ENCODE peak calls at places on chromosomes 1 and 21, in ten cellular contexts. R is aorta, M is colonic mucosa, N is OCI-LY7, E is psoas muscle, S is thoracic aorta, V is hepatocyte, T is stomach, G is PC-3, C is cardiac muscle cell. U is an unnamed sample. For H3K4me1, the result is how much of the 10 kb centered on the place peaks cover.

GRCh38 chr1:212669102-212669501 is 30.5 kb downstream of the BATF3 start:
- DNase-seq in R (no peak), M (no peak), N (peak), E (no peak), S (no peak), V (no peak), T (no peak), G (peak), C (peak), U (no peak)

GRCh38 chr1:229268505-229268904 is 2.4 kb upstream of the RAB4A start:
- DNase-seq in R (no peak), M (no peak), N (no peak), E (no peak), S (no peak), V (no peak), T (no peak), G (no peak), C (no peak), U (no peak)

GRCh38 chr1:51937112-51937511 is 53.4 kb downstream of the RAB3B start:
- DNase-seq in R (no peak), M (no peak), N (no peak), E (no peak), S (no peak), V (no peak), T (no peak), G (no peak), C (no peak), U (no peak)

GRCh38 chr1:179021873-179022272 is 3.8 kb upstream of the FAM20B start:
- DNase-seq in R (peak), M (no peak), N (no peak), E (no peak), S (no peak), V (no peak), T (no peak), G (no peak), C (peak), U (no peak)

GRCh38 chr1:11067716-11068495 is 8.1 kb upstream of the SRM start:
- DNase-seq in R (no peak), M (no peak), N (no peak), E (no peak), S (no peak), V (no peak), T (no peak), G (no peak), C (no peak), U (no peak)

GRCh38 chr1:90068611-90069280 is 73.8 kb downstream of the ZNF326 start:
- DNase-seq in R (no peak), M (no peak), N (no peak), E (no peak), S (no peak), V (no peak), T (no peak), G (no peak), C (no peak), U (no peak)

GRCh38 chr1:53043271-53043670 is 18.7 kb upstream of the PODN start:
- DNase-seq in R (no peak), M (no peak), N (no peak), E (no peak), S (no peak), V (no peak), T (no peak), G (no peak), C (peak), U (no peak)

GRCh38 chr1:231610392-231610791 is 16.2 kb upstream of the DISC1 start:
- DNase-seq in R (no peak), M (no peak), N (no peak), E (no peak), S (no peak), V (no peak), T (no peak), G (no peak), C (no peak), U (no peak)

GRCh38 chr1:33000427-33001026 is 35.9 kb upstream of the RNF19B start:
- DNase-seq in R (no peak), M (no peak), N (no peak), E (no peak), S (no peak), V (no peak), T (no peak), G (no peak), C (no peak), U (no peak)

GRCh38 chr1:113109908-113110554 is 37.0 kb downstream of the LRIG2 start:
- DNase-seq in R (no peak), M (no peak), N (no peak), E (peak), S (no peak), V (peak), T (no peak), G (peak), C (peak), U (no peak)

GRCh38 chr1:197774691-197775281 is 494 bp downstream of the DENND1B start:
- DNase-seq in R (peak), M (peak), N (peak), E (peak), S (no peak), V (peak), T (peak), G (peak), C (peak), U (peak)

GRCh38 chr1:29786195-29786594 is 549.9 kb downstream of the PTPRU start:
- DNase-seq in R (no peak), M (peak), N (no peak), E (no peak), S (no peak), V (no peak), T (no peak), G (no peak), C (no peak), U (no peak)

GRCh38 chr1:201461193-201461657 is 7.8 kb downstream of the PHLDA3 start:
- DNase-seq in R (peak), M (no peak), N (no peak), E (peak), S (peak), V (peak), T (peak), G (peak), C (peak), U (no peak)

GRCh38 chr1:228368801-228369607 is 37.6 kb downstream of the TRIM11 start:
- DNase-seq in R (peak), M (no peak), N (no peak), E (peak), S (no peak), V (no peak), T (no peak), G (no peak), C (peak), U (no peak)

GRCh38 chr1:72197786-72198185 is 84.6 kb downstream of the NEGR1 start:
- DNase-seq in R (no peak), M (no peak), N (no peak), E (no peak), S (no peak), V (no peak), T (no peak), G (no peak), C (peak), U (no peak)

GRCh38 chr1:64834734-64835133 is 89.9 kb downstream of the RAVER2 start:
- DNase-seq in R (no peak), M (no peak), N (no peak), E (no peak), S (no peak), V (no peak), T (no peak), G (peak), C (peak), U (no peak)

GRCh38 chr1:207645632-207646081 is 724 bp downstream of the CR1L start:
- DNase-seq in R (no peak), M (no peak), N (no peak), E (no peak), S (no peak), V (no peak), T (no peak), G (no peak), C (no peak), U (no peak)

GRCh38 chr1:156194300-156194652 is 372 bp downstream of the SLC25A44 start:
- DNase-seq in R (no peak), M (no peak), N (no peak), E (no peak), S (no peak), V (peak), T (no peak), G (peak), C (no peak), U (no peak)

GRCh38 chr1:46613661-46614603 is 2.7 kb downstream of the MOB3C start:
- DNase-seq in R (peak), M (peak), N (peak), E (peak), S (peak), V (peak), T (peak), G (peak), C (peak), U (no peak)

GRCh38 chr21:20016431-20017005 is 981.7 kb upstream of the NCAM2 start:
- DNase-seq in R (no peak), M (no peak), N (no peak), E (no peak), S (no peak), V (no peak), T (no peak), G (no peak), C (no peak), U (no peak)

GRCh38 chr1:12565094-12565965 is 52.7 kb downstream of the DHRS3 start:
- DNase-seq in R (peak), M (no peak), N (no peak), E (no peak), S (no peak), V (no peak), T (no peak), G (no peak), C (peak), U (no peak)

GRCh38 chr1:201221201-201221846 is 30.7 kb downstream of the IGFN1 start:
- DNase-seq in R (no peak), M (no peak), N (no peak), E (no peak), S (no peak), V (no peak), T (no peak), G (no peak), C (no peak), U (no peak)

GRCh38 chr1:55021965-55022546 is 17.3 kb upstream of the PCSK9 start:
- DNase-seq in R (peak), M (peak), N (peak), E (peak), S (peak), V (peak), T (peak), G (peak), C (peak), U (peak)

GRCh38 chr1:45359882-45360513 is 19.8 kb upstream of the MUTYH start:
- DNase-seq in R (peak), M (peak), N (peak), E (peak), S (no peak), V (peak), T (peak), G (peak), C (peak), U (peak)

GRCh38 chr1:37448691-37449417 is 25.5 kb upstream of the ZC3H12A start:
- DNase-seq in R (no peak), M (no peak), N (no peak), E (no peak), S (no peak), V (no peak), T (no peak), G (peak), C (no peak), U (no peak)

GRCh38 chr21:41111681-41112080 is 56.3 kb upstream of the BACE2 start:
- DNase-seq in R (no peak), M (no peak), N (no peak), E (no peak), S (no peak), V (no peak), T (no peak), G (no peak), C (no peak), U (no peak)

GRCh38 chr1:183227963-183228649 is 42.0 kb downstream of the LAMC2 start:
- DNase-seq in R (no peak), M (peak), N (peak), E (peak), S (no peak), V (peak), T (peak), G (peak), C (peak), U (peak)

DNA sequence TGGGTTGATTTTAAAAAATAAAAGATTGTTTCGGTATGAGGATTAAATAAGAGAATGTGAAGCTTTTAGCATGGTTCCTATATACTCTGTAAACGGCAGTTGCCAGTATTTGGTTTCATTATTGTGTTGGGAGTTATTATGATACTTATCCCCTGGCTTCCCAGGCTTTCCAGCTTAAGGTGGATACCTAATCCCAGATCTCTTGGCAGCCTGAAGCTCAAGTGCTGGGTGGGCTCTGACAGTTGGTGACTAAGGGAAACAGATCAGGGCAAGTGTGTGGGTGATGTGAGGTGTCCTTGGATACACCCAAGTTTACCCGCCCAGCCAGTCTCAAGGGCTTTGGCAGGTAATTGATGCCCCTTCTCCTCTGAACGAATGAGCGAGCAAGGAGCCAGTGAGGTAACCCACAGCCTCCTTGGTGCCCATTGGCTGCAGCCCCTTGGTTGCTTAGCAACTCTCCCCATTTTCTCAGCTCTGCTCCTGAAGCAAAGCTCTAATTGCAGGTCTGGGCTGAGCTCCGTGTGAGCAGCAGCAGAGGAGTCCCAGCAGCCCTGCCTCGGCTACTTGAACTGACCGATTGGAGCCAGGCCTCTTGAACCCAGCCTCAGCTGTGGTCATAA is 6.1 kb downstream of the IPO13 start:
- DNase-seq in R (peak), M (no peak), N (no peak), E (no peak), S (no peak), V (no peak), T (no peak), G (no peak), C (no peak), U (no peak)
- H3K27ac ChIP-seq in R (no peak), M (no peak), N (no peak), E (peak), S (no peak), V (no peak), T (no peak), G (no peak), C (no peak), U (no peak)

GRCh38 chr1:40042337-40042736 is 1.8 kb downstream of the CAP1 start:
- DNase-seq in R (no peak), M (no peak), N (no peak), E (no peak), S (no peak), V (no peak), T (no peak), G (peak), C (no peak), U (no peak)
- H3K4me3 ChIP-seq in R (peak), M (peak), N (peak), E (peak), S (peak), V (no peak), T (peak), G (peak), C (no peak), U (peak)

GRCh38 chr1:26694597-26695416 is 1.0 kb upstream of the ARID1A start:
- DNase-seq in R (no peak), M (no peak), N (peak), E (no peak), S (no peak), V (no peak), T (no peak), G (no peak), C (no peak), U (no peak)
- H3K4me1 ChIP-seq in R (under half), M (under half), N (under half), E (under half), S (under half), V (under half), T (half or more), G (under half), C (under half), U (under half)

GRCh38 chr1:97135972-97136371 is 414.4 kb downstream of the PTBP2 start:
- DNase-seq in R (no peak), M (no peak), N (no peak), E (no peak), S (no peak), V (no peak), T (no peak), G (no peak), C (no peak), U (no peak)

GRCh38 chr1:97136971-97137370 is 415.4 kb downstream of the PTBP2 start:
- DNase-seq in R (no peak), M (no peak), N (no peak), E (no peak), S (no peak), V (no peak), T (no peak), G (no peak), C (no peak), U (no peak)

GRCh38 chr1:97139512-97139911 is 417.9 kb downstream of the PTBP2 start:
- DNase-seq in R (no peak), M (no peak), N (no peak), E (no peak), S (no peak), V (no peak), T (no peak), G (no peak), C (peak), U (no peak)

GRCh38 chr1:97137862-97138514 is 416.4 kb downstream of the PTBP2 start:
- DNase-seq in R (no peak), M (peak), N (peak), E (no peak), S (no peak), V (peak), T (no peak), G (peak), C (peak), U (peak)

GRCh38 chr1:97138515-97139032 is 417.0 kb downstream of the PTBP2 start:
- DNase-seq in R (no peak), M (no peak), N (no peak), E (no peak), S (no peak), V (no peak), T (no peak), G (no peak), C (peak), U (no peak)
- H3K27ac ChIP-seq in R (no peak), M (no peak), N (no peak), E (peak), S (no peak), V (no peak), T (no peak), G (no peak), C (no peak), U (no peak)